ENCODE peak calls at places on chromosomes 1 and 21, in four cellular contexts. G, D, T and A are unnamed samples.

GRCh38 chr1:58818075-58818474 is 34.2 kb upstream of the JUN start:
- DNase-seq in G (peak), D (no peak), T (peak), A (no peak)

GRCh38 chr21:43866659-43867331 is 1.8 kb downstream of the AGPAT3 start:
- DNase-seq in G (no peak), D (no peak), T (no peak), A (no peak)

GRCh38 chr1:198437352-198437751 is 103.1 kb downstream of the ATP6V1G3 start:
- DNase-seq in G (no peak), D (no peak), T (no peak), A (no peak)

GRCh38 chr1:236280438-236281285 is 1.1 kb downstream of the ERO1B start:
- DNase-seq in G (no peak), D (no peak), T (peak), A (peak)

GRCh38 chr1:25562101-25562927 is 18.9 kb downstream of the LDLRAP1 start:
- DNase-seq in G (no peak), D (no peak), T (no peak), A (peak)

GRCh38 chr1:74731399-74732052 is 1.3 kb downstream of the CRYZ start:
- DNase-seq in G (no peak), D (no peak), T (no peak), A (no peak)

GRCh38 chr1:220094016-220094911 is at the start of gene IARS2:
- DNase-seq in G (peak), D (peak), T (peak), A (peak)

GRCh38 chr1:37793773-37794371 is at the start of gene MANEAL:
- DNase-seq in G (peak), D (no peak), T (peak), A (no peak)

GRCh38 chr1:20729990-20730689 is 2.4 kb downstream of the SH2D5 start:
- DNase-seq in G (no peak), D (no peak), T (no peak), A (no peak)